ENCODE peak calls at places on chromosomes 16 and 17, in six cellular contexts. S is NCI-H774, A is bronchial epithelial cell, Z is lower lobe of right lung, E is NCI-H2029, Y is ACHN. N is an unnamed sample.

GRCh38 chr17:38926290-38927070 is 1.1 kb downstream of the LASP1NB start:
- DNase-seq in S (no peak), E (no peak), Y (no peak), A (no peak), Z (no peak), N (no peak)

GRCh38 chr17:77253611-77254051 is 112.9 kb downstream of the SEC14L1 start:
- DNase-seq in A (peak), S (no peak), E (no peak), Y (no peak), Z (no peak), N (no peak)

GRCh38 chr17:41049110-41049509 is 2.0 kb upstream of the KRTAP2-1 start:
- DNase-seq in S (no peak), Y (no peak), E (no peak), A (no peak), Z (no peak), N (no peak)

GRCh38 chr17:28394717-28395116 is 11.3 kb downstream of the SLC46A1 start:
- DNase-seq in A (peak), S (no peak), Z (no peak), Y (peak), E (no peak), N (no peak)

GRCh38 chr16:19704321-19705130 is 13.5 kb downstream of the KNOP1 start:
- DNase-seq in Y (peak), E (no peak), S (no peak), Z (no peak), A (peak), N (peak)

GRCh38 chr16:59878999-59879398 is 1144.9 kb upstream of the GOT2 start:
- DNase-seq in Z (no peak), E (no peak), S (no peak), Y (no peak), A (no peak), N (no peak)

GRCh38 chr16:15031179-15031578 is 24.7 kb downstream of the NTAN1 start:
- DNase-seq in Z (no peak), Y (no peak), E (no peak), A (no peak), S (no peak), N (no peak)

GRCh38 chr17:56973520-56973919 is 4.4 kb upstream of the SCPEP1 start:
- DNase-seq in E (no peak), Z (no peak), Y (no peak), A (peak), S (no peak), N (no peak)

GRCh38 chr17:43003542-43004172 is 2.9 kb upstream of the IFI35 start:
- DNase-seq in Z (no peak), Y (peak), S (no peak), A (peak), E (no peak), N (peak)

GRCh38 chr17:65531508-65532431 is 29.7 kb downstream of the AXIN2 start:
- DNase-seq in S (no peak), A (no peak), E (no peak), Y (no peak), Z (no peak), N (no peak)

GRCh38 chr16:8893426-8893825 is 11.3 kb downstream of the LITAFD start:
- DNase-seq in A (no peak), Y (no peak), E (no peak), Z (peak), S (no peak), N (no peak)

N was measured in SK-MEL-5.